ENCODE peak calls at places on chromosomes 13 and 19, in seven cellular contexts. One of them, this sample, is unnamed.

GRCh38 chr13:95349267-95349666 is 48.0 kb upstream of the ABCC4 start:
- DNase-seq in tibial artery: no peak
- DNase-seq in HAP-1: no peak
- DNase-seq in BJ: no peak
- DNase-seq in body of pancreas: no peak
- DNase-seq in endodermal cell: no peak
- DNase-seq in DND-41: no peak
- DNase-seq in this sample: no peak

GRCh38 chr19:18700501-18701249 is 17.2 kb downstream of the CRTC1 start:
- DNase-seq in body of pancreas: peak
- DNase-seq in HAP-1: peak
- DNase-seq in BJ: no peak
- DNase-seq in endodermal cell: peak
- DNase-seq in DND-41: peak
- DNase-seq in tibial artery: peak
- DNase-seq in this sample: peak

GRCh38 chr13:24456396-24456795 is 56.2 kb downstream of the PARP4 start:
- DNase-seq in DND-41: no peak
- DNase-seq in BJ: no peak
- DNase-seq in tibial artery: no peak
- DNase-seq in endodermal cell: no peak
- DNase-seq in body of pancreas: no peak
- DNase-seq in HAP-1: no peak
- DNase-seq in this sample: no peak

GRCh38 chr19:52451241-52451640 is 2.1 kb upstream of the ZNF578 start:
- DNase-seq in BJ: no peak
- DNase-seq in DND-41: no peak
- DNase-seq in body of pancreas: no peak
- DNase-seq in tibial artery: no peak
- DNase-seq in endodermal cell: no peak
- DNase-seq in HAP-1: no peak
- DNase-seq in this sample: no peak

GRCh38 chr19:11453468-11454341 is 18.3 kb downstream of the PRKCSH start:
- DNase-seq in DND-41: no peak
- DNase-seq in endodermal cell: peak
- DNase-seq in HAP-1: peak
- DNase-seq in body of pancreas: no peak
- DNase-seq in tibial artery: no peak
- DNase-seq in BJ: no peak
- DNase-seq in this sample: no peak

GRCh38 chr19:4877753-4878490 is 10.5 kb upstream of the PLIN3 start:
- DNase-seq in DND-41: peak
- DNase-seq in BJ: no peak
- DNase-seq in HAP-1: no peak
- DNase-seq in endodermal cell: peak
- DNase-seq in body of pancreas: peak
- DNase-seq in tibial artery: peak
- DNase-seq in this sample: no peak

GRCh38 chr19:33394006-33394722 is 20.7 kb downstream of the CEBPG start:
- DNase-seq in endodermal cell: no peak
- DNase-seq in tibial artery: peak
- DNase-seq in BJ: no peak
- DNase-seq in body of pancreas: no peak
- DNase-seq in HAP-1: no peak
- DNase-seq in DND-41: no peak
- DNase-seq in this sample: no peak

GRCh38 chr19:54287456-54287855 is 6.5 kb upstream of the LILRB2 start:
- DNase-seq in body of pancreas: no peak
- DNase-seq in DND-41: no peak
- DNase-seq in HAP-1: no peak
- DNase-seq in BJ: peak
- DNase-seq in tibial artery: no peak
- DNase-seq in endodermal cell: no peak
- DNase-seq in this sample: no peak

GRCh38 chr13:32471187-32471922 is 43.4 kb upstream of the N4BP2L1 start:
- DNase-seq in body of pancreas: no peak
- DNase-seq in endodermal cell: no peak
- DNase-seq in HAP-1: no peak
- DNase-seq in DND-41: no peak
- DNase-seq in tibial artery: no peak
- DNase-seq in BJ: no peak
- DNase-seq in this sample: no peak

GRCh38 chr19:29680447-29680846 is 15.2 kb downstream of the PLEKHF1 start:
- DNase-seq in body of pancreas: no peak
- DNase-seq in BJ: no peak
- DNase-seq in endodermal cell: no peak
- DNase-seq in HAP-1: no peak
- DNase-seq in tibial artery: no peak
- DNase-seq in DND-41: peak
- DNase-seq in this sample: no peak

GRCh38 chr13:30618186-30618937 is 642 bp downstream of the USPL1 start:
- DNase-seq in endodermal cell: no peak
- DNase-seq in HAP-1: no peak
- DNase-seq in DND-41: peak
- DNase-seq in body of pancreas: peak
- DNase-seq in BJ: no peak
- DNase-seq in tibial artery: peak
- DNase-seq in this sample: no peak

GRCh38 chr19:24074720-24075119 is 12.3 kb upstream of the ZNF254 start:
- DNase-seq in BJ: no peak
- DNase-seq in tibial artery: no peak
- DNase-seq in HAP-1: no peak
- DNase-seq in body of pancreas: no peak
- DNase-seq in endodermal cell: no peak
- DNase-seq in DND-41: no peak
- DNase-seq in this sample: no peak

GRCh38 chr13:29954082-29955043 is 103.9 kb upstream of the UBL3 start:
- DNase-seq in body of pancreas: no peak
- DNase-seq in endodermal cell: no peak
- DNase-seq in tibial artery: no peak
- DNase-seq in HAP-1: no peak
- DNase-seq in BJ: no peak
- DNase-seq in DND-41: no peak
- DNase-seq in this sample: no peak

GRCh38 chr13:99542788-99543406 is 41.6 kb downstream of the TM9SF2 start:
- DNase-seq in endodermal cell: no peak
- DNase-seq in body of pancreas: no peak
- DNase-seq in tibial artery: no peak
- DNase-seq in HAP-1: no peak
- DNase-seq in BJ: no peak
- DNase-seq in DND-41: no peak
- DNase-seq in this sample: no peak

GRCh38 chr13:24036115-24036514 is 124.4 kb upstream of the SPATA13 start:
- DNase-seq in HAP-1: no peak
- DNase-seq in endodermal cell: no peak
- DNase-seq in body of pancreas: no peak
- DNase-seq in BJ: no peak
- DNase-seq in tibial artery: no peak
- DNase-seq in DND-41: no peak
- DNase-seq in this sample: no peak

GRCh38 chr19:41371541-41371940 is 4.8 kb upstream of the TMEM91 start:
- DNase-seq in DND-41: no peak
- DNase-seq in tibial artery: no peak
- DNase-seq in body of pancreas: no peak
- DNase-seq in endodermal cell: no peak
- DNase-seq in BJ: no peak
- DNase-seq in HAP-1: no peak
- DNase-seq in this sample: no peak

GRCh38 chr13:85698236-85698635 is 101.0 kb downstream of the SLITRK6 start:
- DNase-seq in tibial artery: no peak
- DNase-seq in BJ: no peak
- DNase-seq in body of pancreas: no peak
- DNase-seq in endodermal cell: no peak
- DNase-seq in DND-41: no peak
- DNase-seq in HAP-1: no peak
- DNase-seq in this sample: no peak

GRCh38 chr19:50817941-50818858 is 5.4 kb downstream of the KLK1 start:
- DNase-seq in tibial artery: no peak
- DNase-seq in body of pancreas: peak
- DNase-seq in endodermal cell: peak
- DNase-seq in HAP-1: peak
- DNase-seq in BJ: no peak
- DNase-seq in DND-41: no peak
- DNase-seq in this sample: no peak

GRCh38 chr19:16442386-16443276 is 29.1 kb downstream of the EPS15L1 start:
- DNase-seq in BJ: no peak
- DNase-seq in DND-41: no peak
- DNase-seq in tibial artery: no peak
- DNase-seq in body of pancreas: peak
- DNase-seq in endodermal cell: no peak
- DNase-seq in HAP-1: peak
- DNase-seq in this sample: peak
- H3K4me3 ChIP-seq in BJ: no peak
- H3K4me3 ChIP-seq in DND-41: no peak
- H3K4me3 ChIP-seq in tibial artery: no peak
- H3K4me3 ChIP-seq in body of pancreas: no peak
- H3K4me3 ChIP-seq in endodermal cell: no peak
- H3K4me3 ChIP-seq in HAP-1: no peak
- H3K4me3 ChIP-seq in this sample: no peak

GRCh38 chr19:43502419-43502976 is 2.0 kb downstream of the PHLDB3 start:
- DNase-seq in BJ: no peak
- DNase-seq in HAP-1: no peak
- DNase-seq in body of pancreas: no peak
- DNase-seq in DND-41: no peak
- DNase-seq in tibial artery: no peak
- DNase-seq in endodermal cell: peak
- DNase-seq in this sample: no peak
- H3K4me3 ChIP-seq in BJ: no peak
- H3K4me3 ChIP-seq in HAP-1: no peak
- H3K4me3 ChIP-seq in body of pancreas: no peak
- H3K4me3 ChIP-seq in DND-41: no peak
- H3K4me3 ChIP-seq in tibial artery: no peak
- H3K4me3 ChIP-seq in endodermal cell: no peak
- H3K4me3 ChIP-seq in this sample: no peak

GRCh38 chr13:89749888-89750287 is 1597.6 kb upstream of the MIR17HG start:
- DNase-seq in tibial artery: no peak
- DNase-seq in endodermal cell: no peak
- DNase-seq in BJ: no peak
- DNase-seq in DND-41: no peak
- DNase-seq in body of pancreas: no peak
- DNase-seq in HAP-1: no peak
- DNase-seq in this sample: no peak

GRCh38 chr13:89750371-89750770 is 1597.1 kb upstream of the MIR17HG start:
- DNase-seq in body of pancreas: no peak
- DNase-seq in HAP-1: no peak
- DNase-seq in tibial artery: no peak
- DNase-seq in DND-41: no peak
- DNase-seq in endodermal cell: no peak
- DNase-seq in BJ: no peak
- DNase-seq in this sample: no peak

GRCh38 chr13:89751537-89751936 is 1596.0 kb upstream of the MIR17HG start:
- DNase-seq in endodermal cell: no peak
- DNase-seq in tibial artery: no peak
- DNase-seq in body of pancreas: no peak
- DNase-seq in HAP-1: no peak
- DNase-seq in BJ: no peak
- DNase-seq in DND-41: no peak
- DNase-seq in this sample: no peak

GRCh38 chr13:89748716-89749115 is 1598.8 kb upstream of the MIR17HG start:
- DNase-seq in endodermal cell: no peak
- DNase-seq in DND-41: no peak
- DNase-seq in tibial artery: no peak
- DNase-seq in body of pancreas: no peak
- DNase-seq in BJ: no peak
- DNase-seq in HAP-1: no peak
- DNase-seq in this sample: no peak

DNA sequence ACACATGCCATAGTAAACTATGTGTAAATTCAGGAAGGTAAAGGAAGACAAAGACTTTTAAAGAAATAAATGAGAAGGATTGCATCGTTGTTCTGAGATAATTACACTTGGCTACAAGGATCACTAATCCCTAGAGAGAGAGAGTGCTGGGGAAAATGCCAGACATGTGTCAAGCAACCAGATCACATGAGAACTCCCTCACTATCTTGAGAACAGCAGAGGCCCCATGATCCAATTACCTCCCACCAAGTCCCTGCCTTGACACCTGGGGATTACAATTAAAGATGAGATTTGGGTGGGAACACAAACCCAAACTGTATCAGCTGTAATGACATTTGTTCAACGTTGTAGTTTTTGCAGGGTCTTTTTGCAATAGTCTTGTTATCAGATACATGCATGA is 1600.9 kb upstream of the MIR17HG start:
- DNase-seq in DND-41: no peak
- DNase-seq in tibial artery: no peak
- DNase-seq in endodermal cell: peak
- DNase-seq in BJ: no peak
- DNase-seq in body of pancreas: no peak
- DNase-seq in HAP-1: no peak
- DNase-seq in this sample: no peak
- H3K4me3 ChIP-seq in DND-41: no peak
- H3K4me3 ChIP-seq in tibial artery: no peak
- H3K4me3 ChIP-seq in endodermal cell: no peak
- H3K4me3 ChIP-seq in BJ: no peak
- H3K4me3 ChIP-seq in body of pancreas: no peak
- H3K4me3 ChIP-seq in HAP-1: no peak
- H3K4me3 ChIP-seq in this sample: no peak

DNA sequence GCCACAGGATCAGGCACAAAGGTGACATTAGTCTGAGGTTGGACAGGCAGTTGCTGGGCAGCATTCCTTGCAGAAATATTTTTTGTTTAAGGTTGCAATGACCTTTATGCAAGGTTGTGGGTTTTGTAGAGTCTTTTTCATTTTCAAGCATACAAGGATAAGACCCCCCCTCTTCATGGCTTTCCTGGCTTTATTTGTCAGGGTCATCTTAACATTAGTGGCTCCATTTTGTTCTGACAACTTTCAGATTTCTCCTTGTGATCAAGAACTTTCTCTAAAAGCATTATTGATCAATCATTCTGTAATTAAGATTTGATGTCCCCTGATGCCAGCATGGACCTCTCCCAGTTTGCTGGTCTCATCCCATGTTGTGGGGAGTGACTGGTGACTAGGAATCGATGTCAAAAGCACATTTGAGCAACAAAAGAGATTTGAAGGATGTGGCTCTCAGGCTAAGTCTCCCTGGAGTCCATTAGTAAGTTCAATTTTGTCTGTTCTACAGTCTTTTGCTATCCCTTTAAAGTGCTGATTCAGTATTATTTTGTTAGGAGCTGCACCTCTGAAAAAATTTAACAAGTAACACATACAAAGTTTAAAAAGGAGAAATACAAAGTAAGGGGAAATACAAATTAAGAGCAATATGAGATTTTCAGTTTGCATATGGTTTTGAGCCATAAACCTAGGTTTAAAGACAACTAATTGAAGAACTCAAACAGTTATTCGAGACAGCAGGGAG is 5.3 kb downstream of the CARD8 start:
- DNase-seq in HAP-1: no peak
- DNase-seq in tibial artery: no peak
- DNase-seq in body of pancreas: no peak
- DNase-seq in endodermal cell: no peak
- DNase-seq in DND-41: no peak
- DNase-seq in BJ: no peak
- DNase-seq in this sample: no peak
- H3K4me3 ChIP-seq in HAP-1: no peak
- H3K4me3 ChIP-seq in tibial artery: no peak
- H3K4me3 ChIP-seq in body of pancreas: no peak
- H3K4me3 ChIP-seq in endodermal cell: no peak
- H3K4me3 ChIP-seq in DND-41: no peak
- H3K4me3 ChIP-seq in BJ: no peak
- H3K4me3 ChIP-seq in this sample: no peak

This sample was measured in LNCaP clone FGC.